ENCODE peak calls at places on chromosome X, in seven cellular contexts. P, L, O, H, C, Q and B are unnamed samples.

GRCh38 chrX:17564689-17565409 is 172.4 kb upstream of the SCML1 start:
- DNase-seq in L (no peak), C (no peak), H (no peak), O (no peak), Q (no peak), P (no peak), B (no peak)

GRCh38 chrX:17488036-17488435 is 113.0 kb downstream of the NHS start:
- DNase-seq in P (no peak), O (no peak), C (no peak), L (no peak), Q (no peak), H (no peak), B (no peak)

GRCh38 chrX:39165773-39166172 is 364.5 kb downstream of the MID1IP1 start:
- DNase-seq in Q (no peak), H (no peak), P (no peak), C (no peak), L (no peak), O (no peak), B (no peak)

GRCh38 chrX:15820106-15821073 is 30.1 kb downstream of the ZRSR2 start:
- DNase-seq in O (no peak), C (no peak), H (no peak), P (no peak), L (no peak), Q (no peak), B (no peak)

GRCh38 chrX:23805379-23805778 is 22.4 kb downstream of the SAT1 start:
- DNase-seq in Q (no peak), C (no peak), O (no peak), L (no peak), P (no peak), H (no peak), B (no peak)

GRCh38 chrX:139194571-139195280 is 335.8 kb upstream of the F9 start:
- DNase-seq in L (no peak), Q (no peak), H (no peak), O (no peak), C (no peak), P (peak), B (no peak)

GRCh38 chrX:41449615-41450014 is 2.5 kb downstream of the NYX start:
- DNase-seq in H (no peak), L (no peak), P (peak), C (no peak), O (peak), Q (no peak), B (peak)

GRCh38 chrX:125288343-125288742 is 31.3 kb upstream of the TEX13C start:
- DNase-seq in C (no peak), H (no peak), O (no peak), L (no peak), P (no peak), Q (no peak), B (no peak)

GRCh38 chrX:119236599-119237525 is 777 bp downstream of the PGRMC1 start:
- DNase-seq in O (peak), Q (peak), C (no peak), H (peak), L (peak), P (peak), B (peak)